ENCODE peak calls at places on chromosomes 12 and 14, in ten cellular contexts. Y, K, U, R, V, A, E, Z, I and O are unnamed samples.

GRCh38 chr12:25713264-25713663 is 160.2 kb upstream of the LMNTD1 start:
- DNase-seq in Y (no peak), K (no peak), U (no peak), R (no peak), V (no peak), A (no peak), E (no peak), Z (no peak), I (no peak), O (no peak)

GRCh38 chr12:109757671-109758265 is 44.1 kb downstream of the FAM222A start:
- DNase-seq in Y (no peak), K (peak; percentile 43), U (no peak), R (no peak), V (peak; percentile 37), A (peak; percentile 18), E (no peak), Z (no peak), I (peak; percentile 34), O (no peak)

GRCh38 chr14:89254201-89254919 is 162.7 kb downstream of the FOXN3 start:
- DNase-seq in Y (no peak), K (no peak), U (no peak), R (no peak), V (no peak), A (no peak), E (no peak), Z (no peak), I (no peak), O (no peak)

GRCh38 chr12:6827982-6828670 is at the start of gene P3H3:
- DNase-seq in Y (peak; percentile 63), K (peak; percentile 90), U (peak; percentile 40), R (no peak), V (no peak), A (no peak), E (peak; percentile 70), Z (no peak), I (peak; percentile 63), O (no peak)

GRCh38 chr14:81446279-81447007 is 46.3 kb upstream of the STON2 start:
- DNase-seq in Y (no peak), K (no peak), U (no peak), R (no peak), V (no peak), A (no peak), E (peak; percentile 18), Z (no peak), I (no peak), O (no peak)

GRCh38 chr14:28375295-28375694 is 391.3 kb upstream of the FOXG1 start:
- DNase-seq in Y (peak; percentile 57), K (peak; percentile 86), U (peak; percentile 64), R (peak; percentile 56), V (no peak), A (no peak), E (peak; percentile 56), Z (no peak), I (no peak), O (no peak)

GRCh38 chr12:76024942-76025600 is 6.5 kb downstream of the PHLDA1 start:
- DNase-seq in Y (peak; percentile 84), K (no peak), U (peak; percentile 72), R (peak; percentile 71), V (no peak), A (no peak), E (no peak), Z (no peak), I (no peak), O (no peak)

GRCh38 chr14:103186241-103186835 is 63.1 kb downstream of the TNFAIP2 start:
- DNase-seq in Y (no peak), K (no peak), U (no peak), R (no peak), V (peak; percentile 7), A (no peak), E (peak; percentile 39), Z (no peak), I (no peak), O (no peak)

GRCh38 chr14:52741865-52742264 is 11.9 kb downstream of the STYX start:
- DNase-seq in Y (no peak), K (no peak), U (no peak), R (no peak), V (no peak), A (no peak), E (no peak), Z (no peak), I (no peak), O (no peak)

DNA sequence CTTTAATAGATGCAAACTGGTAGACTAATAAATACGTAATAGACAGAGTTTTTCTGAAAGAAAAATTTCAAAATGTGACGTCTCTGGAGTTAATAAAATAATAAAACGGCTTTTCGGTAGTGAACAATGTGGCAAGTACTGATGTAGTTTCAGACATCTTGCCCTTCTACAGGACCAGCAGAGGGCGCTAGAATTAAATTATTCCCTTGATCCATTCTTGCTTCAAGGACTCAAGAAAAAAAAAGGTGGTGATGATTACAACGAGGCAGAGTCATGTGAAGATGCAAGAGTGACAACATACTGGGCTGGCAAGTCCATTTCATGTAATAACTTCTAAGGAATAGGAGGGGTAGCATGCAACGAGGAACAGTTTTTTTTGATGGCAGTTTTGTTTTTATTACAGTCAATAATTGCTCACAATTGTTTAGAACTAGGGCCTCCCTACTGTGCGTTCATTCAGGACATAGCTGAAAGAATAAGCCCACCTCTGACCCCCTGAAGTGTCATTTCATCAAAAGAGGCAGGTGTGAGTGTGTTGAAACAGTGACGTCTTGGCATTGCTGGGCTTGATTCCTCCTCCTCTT is 101.0 kb upstream of the GZMB start:
- DNase-seq in Y (peak; percentile 82), K (peak; percentile 71), U (peak; percentile 17), R (peak; percentile 58), V (no peak), A (no peak), E (peak; percentile 83), Z (peak; percentile 69), I (no peak), O (no peak)
- TF ChIP-seq CTCF in Y (peak; percentile 62), K (peak; percentile 91), U (peak; percentile 55), R (peak; percentile 83), V (peak; percentile 78), A (peak; percentile 55), E (peak; percentile 88), Z (no peak), I (peak; percentile 78), O (peak; percentile 74)

GRCh38 chr14:20387577-20387976 is 25.7 kb downstream of the TEP1 start:
- DNase-seq in Y (no peak), K (no peak), U (no peak), R (no peak), V (no peak), A (no peak), E (no peak), Z (no peak), I (no peak), O (no peak)

GRCh38 chr14:20384321-20384720 is 29.0 kb downstream of the TEP1 start:
- DNase-seq in Y (no peak), K (no peak), U (no peak), R (no peak), V (no peak), A (no peak), E (no peak), Z (no peak), I (no peak), O (no peak)

GRCh38 chr14:20388159-20388558 is 25.1 kb downstream of the TEP1 start:
- DNase-seq in Y (no peak), K (peak; percentile 77), U (no peak), R (no peak), V (no peak), A (no peak), E (peak; percentile 41), Z (no peak), I (no peak), O (no peak)

GRCh38 chr14:20384886-20385285 is 28.4 kb downstream of the TEP1 start:
- DNase-seq in Y (no peak), K (no peak), U (no peak), R (no peak), V (no peak), A (no peak), E (no peak), Z (no peak), I (no peak), O (no peak)

DNA sequence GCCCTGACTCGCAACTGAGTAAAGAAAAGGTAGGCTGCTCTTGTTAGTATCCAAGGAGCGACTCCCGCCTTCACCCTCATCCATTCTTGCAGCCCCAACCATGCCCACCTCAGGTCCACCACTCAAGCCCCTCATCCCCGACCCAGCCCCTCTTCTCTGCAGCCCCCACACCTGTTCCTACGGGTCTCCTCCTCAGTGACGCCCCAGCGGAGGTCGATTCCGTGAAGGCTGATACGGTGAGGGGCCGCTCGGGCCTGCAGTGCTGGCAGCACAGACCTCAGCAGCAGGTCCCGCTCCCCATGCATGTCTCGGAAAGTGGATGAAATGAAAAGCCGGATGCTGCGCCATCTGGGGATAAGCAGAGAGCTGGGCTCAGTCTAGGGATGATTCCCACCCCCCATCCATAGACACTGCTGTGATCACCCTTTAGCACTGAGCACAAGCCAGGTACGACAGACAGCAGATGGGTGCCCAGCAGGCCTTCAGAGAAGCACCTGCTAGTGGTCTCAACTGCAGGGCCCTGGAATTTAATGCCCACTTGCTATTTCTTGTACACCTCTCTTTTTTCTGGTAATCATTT is 26.9 kb downstream of the TEP1 start:
- DNase-seq in Y (no peak), K (no peak), U (no peak), R (no peak), V (no peak), A (no peak), E (no peak), Z (no peak), I (no peak), O (no peak)
- TF ChIP-seq CTCF in Y (no peak), K (no peak), U (no peak), R (no peak), V (no peak), A (no peak), E (no peak), Z (no peak), I (no peak), O (no peak)

GRCh38 chr12:122807651-122808050 is 27.6 kb upstream of the HIP1R start:
- DNase-seq in Y (no peak), K (no peak), U (no peak), R (no peak), V (no peak), A (no peak), E (no peak), Z (no peak), I (no peak), O (no peak)

GRCh38 chr12:122813310-122813713 is 21.9 kb upstream of the HIP1R start:
- DNase-seq in Y (no peak), K (no peak), U (no peak), R (no peak), V (no peak), A (no peak), E (no peak), Z (no peak), I (no peak), O (no peak)

GRCh38 chr12:122811777-122812176 is 23.5 kb upstream of the HIP1R start:
- DNase-seq in Y (no peak), K (no peak), U (no peak), R (no peak), V (no peak), A (no peak), E (no peak), Z (no peak), I (no peak), O (no peak)
- TF ChIP-seq CTCF in Y (no peak), K (no peak), U (no peak), R (no peak), V (no peak), A (no peak), E (no peak), Z (no peak), I (no peak), O (no peak)

DNA sequence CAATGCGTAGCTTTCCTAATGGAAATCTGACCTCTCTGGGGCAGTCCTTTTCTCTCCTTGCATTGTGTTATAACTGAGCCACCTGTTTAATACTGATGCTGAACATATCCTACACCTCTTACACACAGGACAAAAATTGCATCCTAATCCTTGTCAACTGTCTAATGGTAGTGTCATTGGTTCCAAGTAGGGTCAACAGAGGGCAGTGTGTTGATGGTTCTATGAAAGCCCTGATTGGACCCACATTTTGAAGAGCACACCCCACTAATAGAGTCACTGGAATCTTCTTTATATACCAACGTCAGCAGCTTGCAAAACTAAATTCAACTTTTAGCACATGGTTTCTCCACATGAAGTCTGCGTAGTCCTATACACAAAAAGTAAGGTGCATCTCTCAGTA is 148.2 kb downstream of the SLC25A21 start:
- DNase-seq in Y (no peak), K (no peak), U (peak; percentile 17), R (peak; percentile 10), V (no peak), A (no peak), E (no peak), Z (no peak), I (no peak), O (no peak)
- TF ChIP-seq CTCF in Y (no peak), K (peak; percentile 63), U (no peak), R (peak; percentile 61), V (no peak), A (no peak), E (peak; percentile 42), Z (no peak), I (no peak), O (no peak)